ENCODE peak calls at places on chromosomes 1 and 21, in four cellular contexts. Q is CD4-positive, CD25-positive, alpha-beta regulatory T cell; F is HEK293T; C is heart right ventricle. L is an unnamed sample.
A peak's percentile ranks its signal among the peaks of the same experiment; 100 is the strongest.

GRCh38 chr1:60274422-60275419 is 201.2 kb upstream of the C1orf87 start:
- DNase-seq in C (no peak), F (no peak), Q (no peak), L (no peak)

GRCh38 chr1:21378705-21379494 is 61.0 kb upstream of the NBPF3 start:
- DNase-seq in F (no peak), Q (no peak), C (no peak), L (no peak)

GRCh38 chr1:117682372-117682771 is 76.5 kb downstream of the TENT5C start:
- DNase-seq in C (peak; percentile 38), Q (no peak), F (no peak), L (no peak)

GRCh38 chr1:76933847-76934657 is 66.8 kb downstream of the ST6GALNAC5 start:
- DNase-seq in F (no peak), Q (no peak), C (no peak), L (no peak)

GRCh38 chr1:8283058-8283884 is 34.6 kb upstream of the SLC45A1 start:
- DNase-seq in Q (peak; percentile 15), F (no peak), C (peak; percentile 17), L (no peak)

GRCh38 chr1:61741682-61742619 is at the start of gene PATJ:
- DNase-seq in F (peak; percentile 65), Q (peak; percentile 65), C (peak; percentile 57), L (peak; percentile 59)

GRCh38 chr1:13667696-13668095 is 32.3 kb upstream of the PRDM2 start:
- DNase-seq in C (no peak), Q (no peak), F (no peak), L (no peak)

GRCh38 chr1:114718661-114719423 is 2.3 kb upstream of the NRAS start:
- DNase-seq in C (no peak), Q (no peak), F (no peak), L (no peak)

GRCh38 chr21:42759594-42759927 is 106.1 kb downstream of the PDE9A start:
- DNase-seq in Q (no peak), C (no peak), F (no peak), L (no peak)

GRCh38 chr1:2534775-2535387 is 4.8 kb upstream of the HES5 start:
- DNase-seq in C (no peak), Q (no peak), F (no peak), L (no peak)

GRCh38 chr1:39387452-39387851 is 104.0 kb upstream of the BMP8A start:
- DNase-seq in Q (no peak), F (peak; percentile 22), C (no peak), L (no peak)

GRCh38 chr1:29291756-29292155 is 55.4 kb downstream of the PTPRU start:
- DNase-seq in Q (no peak), F (no peak), C (no peak), L (no peak)

GRCh38 chr1:231162300-231162969 is 577 bp downstream of the TRIM67 start:
- DNase-seq in F (peak; percentile 80), C (peak; percentile 43), Q (peak; percentile 10), L (peak; percentile 52)

GRCh38 chr1:167854184-167854583 is 59.8 kb downstream of the ADCY10 start:
- DNase-seq in F (no peak), Q (no peak), C (no peak), L (no peak)

L was measured in D721Med.